ENCODE peak calls at places on chromosome 4, in eight cellular contexts. E, H, A, U, G, B, N and S are unnamed samples.

GRCh38 chr4:107850438-107850837 is 25.7 kb downstream of the SGMS2 start:
- DNase-seq in E (no peak), H (no peak), A (no peak), U (no peak), G (no peak), B (no peak), N (no peak), S (no peak)

GRCh38 chr4:139770361-139770760 is 104.7 kb downstream of the MGST2 start:
- DNase-seq in E (no peak), H (no peak), A (no peak), U (no peak), G (no peak), B (no peak), N (no peak), S (no peak)

GRCh38 chr4:19134685-19135084 is 1113.1 kb upstream of the LCORL start:
- DNase-seq in E (no peak), H (no peak), A (no peak), U (no peak), G (no peak), B (no peak), N (no peak), S (no peak)

GRCh38 chr4:106266201-106266600 is 49.8 kb downstream of the TBCK start:
- DNase-seq in E (peak; percentile 60), H (no peak), A (no peak), U (peak; percentile 18), G (peak; percentile 26), B (no peak), N (no peak), S (peak; percentile 37)

GRCh38 chr4:160848901-160849735 is 1314.7 kb downstream of the FSTL5 start:
- DNase-seq in E (no peak), H (no peak), A (no peak), U (no peak), G (no peak), B (peak; percentile 57), N (no peak), S (no peak)

GRCh38 chr4:71614626-71615025 is 169.3 kb downstream of the GC start:
- DNase-seq in E (no peak), H (no peak), A (no peak), U (no peak), G (no peak), B (no peak), N (no peak), S (no peak)

GRCh38 chr4:152935138-152935537 is 985 bp upstream of the FHDC1 start:
- DNase-seq in E (peak; percentile 52), H (peak; percentile 44), A (no peak), U (no peak), G (peak; percentile 44), B (peak; percentile 87), N (peak; percentile 48), S (no peak)

GRCh38 chr4:8297691-8298485 is 28.3 kb downstream of the HTRA3 start:
- DNase-seq in E (no peak), H (no peak), A (peak; percentile 43), U (no peak), G (no peak), B (peak; percentile 46), N (no peak), S (no peak)

GRCh38 chr4:67049446-67049845 is 495.9 kb downstream of the CENPC start:
- DNase-seq in E (no peak), H (no peak), A (no peak), U (no peak), G (no peak), B (peak; percentile 56), N (no peak), S (no peak)

GRCh38 chr4:184170996-184171395 is 46.7 kb downstream of the ENPP6 start:
- DNase-seq in E (no peak), H (no peak), A (no peak), U (peak; percentile 54), G (no peak), B (peak; percentile 79), N (no peak), S (peak; percentile 47)

GRCh38 chr4:5420266-5420665 is 288.1 kb downstream of the EVC2 start:
- DNase-seq in E (no peak), H (no peak), A (no peak), U (no peak), G (no peak), B (no peak), N (no peak), S (no peak)

GRCh38 chr4:5423670-5424069 is 284.7 kb downstream of the EVC2 start:
- DNase-seq in E (no peak), H (no peak), A (no peak), U (no peak), G (no peak), B (peak; percentile 45), N (no peak), S (no peak)

GRCh38 chr4:5424901-5425300 is 283.5 kb downstream of the EVC2 start:
- DNase-seq in E (no peak), H (no peak), A (no peak), U (no peak), G (no peak), B (no peak), N (no peak), S (no peak)

GRCh38 chr4:5421416-5421815 is 286.9 kb downstream of the EVC2 start:
- DNase-seq in E (no peak), H (no peak), A (no peak), U (no peak), G (no peak), B (peak; percentile 13), N (no peak), S (no peak)

GRCh38 chr4:5424211-5424610 is 284.1 kb downstream of the EVC2 start:
- DNase-seq in E (no peak), H (no peak), A (no peak), U (no peak), G (no peak), B (no peak), N (no peak), S (no peak)
- TF ChIP-seq CTCF in E (no peak), H (no peak), A (no peak), U (no peak), G (no peak), B (no peak), N (no peak), S (no peak)

GRCh38 chr4:85370400-85371032 is 104.4 kb upstream of the ARHGAP24 start:
- DNase-seq in E (peak; percentile 69), H (peak; percentile 21), A (no peak), U (no peak), G (no peak), B (peak; percentile 71), N (no peak), S (peak; percentile 24)
- TF ChIP-seq CTCF in E (peak; percentile 69), H (peak; percentile 51), A (no peak), U (peak; percentile 75), G (peak; percentile 73), B (peak; percentile 89), N (peak; percentile 69), S (peak; percentile 53)

GRCh38 chr4:30295652-30296051 is 424.5 kb upstream of the PCDH7 start:
- DNase-seq in E (no peak), H (no peak), A (no peak), U (no peak), G (no peak), B (peak; percentile 53), N (no peak), S (no peak)
- TF ChIP-seq CTCF in E (no peak), H (no peak), A (no peak), U (no peak), G (no peak), B (peak; percentile 35), N (no peak), S (no peak)

GRCh38 chr4:180810581-180810980 is 1432.6 kb upstream of the TENM3 start:
- DNase-seq in E (no peak), H (no peak), A (no peak), U (no peak), G (no peak), B (no peak), N (no peak), S (no peak)

GRCh38 chr4:180809439-180809838 is 1433.8 kb upstream of the TENM3 start:
- DNase-seq in E (no peak), H (no peak), A (no peak), U (no peak), G (no peak), B (no peak), N (no peak), S (no peak)

GRCh38 chr4:180811556-180811955 is 1431.6 kb upstream of the TENM3 start:
- DNase-seq in E (peak; percentile 6), H (no peak), A (no peak), U (no peak), G (no peak), B (no peak), N (no peak), S (no peak)

DNA sequence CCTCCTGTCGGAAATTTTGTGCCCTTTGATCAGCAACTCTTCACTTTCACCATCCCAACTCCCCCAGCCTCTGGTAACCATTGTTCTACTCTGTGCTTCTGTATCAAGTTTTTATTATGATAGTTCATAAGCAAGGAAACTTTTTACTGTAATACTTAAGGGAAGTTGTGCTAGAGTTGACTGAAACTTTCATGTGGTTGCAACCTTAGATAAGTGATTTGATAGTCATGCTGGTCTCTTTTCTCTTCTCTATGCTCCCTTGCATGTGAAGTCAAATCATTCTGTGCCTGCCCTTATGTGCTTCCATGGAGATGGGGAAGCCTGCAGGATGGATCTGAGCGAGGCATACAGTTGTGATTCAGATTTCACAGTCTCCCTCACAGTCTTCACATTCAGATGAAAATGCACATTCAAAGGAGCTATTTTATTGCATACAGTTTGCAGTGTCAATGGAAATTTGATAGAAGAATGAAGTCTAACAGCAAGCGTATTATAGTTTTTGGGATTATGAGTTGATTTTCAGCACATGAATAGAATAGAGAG is 1428.3 kb upstream of the TENM3 start:
- DNase-seq in E (no peak), H (no peak), A (no peak), U (no peak), G (no peak), B (no peak), N (no peak), S (no peak)
- TF ChIP-seq CTCF in E (no peak), H (no peak), A (no peak), U (no peak), G (no peak), B (no peak), N (no peak), S (no peak)